ENCODE peak calls at places on chromosome 6, in nine cellular contexts. One of them, this sample, is unnamed.

GRCh38 chr6:121437861-121438651 is 2.6 kb downstream of the GJA1 start:
- DNase-seq in SK-N-SH: no peak
- DNase-seq in Panc1: no peak
- DNase-seq in HepG2: no peak
- DNase-seq in A549: peak; percentile 17
- DNase-seq in GM12878: no peak
- DNase-seq in K562: no peak
- DNase-seq in GM23338: peak; percentile 95
- DNase-seq in HL-60: no peak
- DNase-seq in this sample: no peak

GRCh38 chr6:41331401-41332150 is 3.8 kb upstream of the NCR2 start:
- DNase-seq in HepG2: no peak
- DNase-seq in K562: no peak
- DNase-seq in SK-N-SH: no peak
- DNase-seq in GM23338: no peak
- DNase-seq in GM12878: no peak
- DNase-seq in A549: no peak
- DNase-seq in HL-60: no peak
- DNase-seq in Panc1: no peak
- DNase-seq in this sample: no peak

GRCh38 chr6:97459986-97460385 is 177.0 kb upstream of the MMS22L start:
- DNase-seq in GM12878: no peak
- DNase-seq in HL-60: no peak
- DNase-seq in A549: no peak
- DNase-seq in K562: no peak
- DNase-seq in GM23338: no peak
- DNase-seq in Panc1: no peak
- DNase-seq in HepG2: no peak
- DNase-seq in SK-N-SH: no peak
- DNase-seq in this sample: no peak

GRCh38 chr6:24982231-24982630 is 46.5 kb upstream of the RIPOR2 start:
- DNase-seq in GM23338: no peak
- DNase-seq in HepG2: no peak
- DNase-seq in GM12878: no peak
- DNase-seq in K562: no peak
- DNase-seq in A549: no peak
- DNase-seq in Panc1: no peak
- DNase-seq in SK-N-SH: no peak
- DNase-seq in HL-60: no peak
- DNase-seq in this sample: no peak

GRCh38 chr6:30769853-30770160 is 25.5 kb upstream of the IER3 start:
- DNase-seq in HL-60: no peak
- DNase-seq in GM12878: no peak
- DNase-seq in A549: no peak
- DNase-seq in GM23338: no peak
- DNase-seq in SK-N-SH: no peak
- DNase-seq in Panc1: no peak
- DNase-seq in K562: no peak
- DNase-seq in HepG2: no peak
- DNase-seq in this sample: no peak

GRCh38 chr6:113742342-113742741 is 114.8 kb upstream of the MARCKS start:
- DNase-seq in Panc1: no peak
- DNase-seq in A549: no peak
- DNase-seq in HL-60: no peak
- DNase-seq in GM12878: no peak
- DNase-seq in SK-N-SH: no peak
- DNase-seq in HepG2: no peak
- DNase-seq in K562: no peak
- DNase-seq in GM23338: no peak
- DNase-seq in this sample: no peak

GRCh38 chr6:15065603-15066002 is 180.3 kb upstream of the JARID2 start:
- DNase-seq in GM12878: no peak
- DNase-seq in A549: no peak
- DNase-seq in HepG2: no peak
- DNase-seq in K562: no peak
- DNase-seq in HL-60: no peak
- DNase-seq in SK-N-SH: no peak
- DNase-seq in GM23338: no peak
- DNase-seq in Panc1: no peak
- DNase-seq in this sample: no peak

GRCh38 chr6:152598421-152598820 is 38.7 kb downstream of the SYNE1 start:
- DNase-seq in Panc1: no peak
- DNase-seq in GM12878: no peak
- DNase-seq in SK-N-SH: no peak
- DNase-seq in K562: no peak
- DNase-seq in A549: no peak
- DNase-seq in HepG2: no peak
- DNase-seq in HL-60: no peak
- DNase-seq in GM23338: no peak
- DNase-seq in this sample: no peak

GRCh38 chr6:4932506-4932903 is 71.3 kb downstream of the RPP40 start:
- DNase-seq in GM12878: no peak
- DNase-seq in SK-N-SH: no peak
- DNase-seq in GM23338: no peak
- DNase-seq in Panc1: no peak
- DNase-seq in K562: no peak
- DNase-seq in HL-60: no peak
- DNase-seq in A549: no peak
- DNase-seq in HepG2: no peak
- DNase-seq in this sample: no peak

DNA sequence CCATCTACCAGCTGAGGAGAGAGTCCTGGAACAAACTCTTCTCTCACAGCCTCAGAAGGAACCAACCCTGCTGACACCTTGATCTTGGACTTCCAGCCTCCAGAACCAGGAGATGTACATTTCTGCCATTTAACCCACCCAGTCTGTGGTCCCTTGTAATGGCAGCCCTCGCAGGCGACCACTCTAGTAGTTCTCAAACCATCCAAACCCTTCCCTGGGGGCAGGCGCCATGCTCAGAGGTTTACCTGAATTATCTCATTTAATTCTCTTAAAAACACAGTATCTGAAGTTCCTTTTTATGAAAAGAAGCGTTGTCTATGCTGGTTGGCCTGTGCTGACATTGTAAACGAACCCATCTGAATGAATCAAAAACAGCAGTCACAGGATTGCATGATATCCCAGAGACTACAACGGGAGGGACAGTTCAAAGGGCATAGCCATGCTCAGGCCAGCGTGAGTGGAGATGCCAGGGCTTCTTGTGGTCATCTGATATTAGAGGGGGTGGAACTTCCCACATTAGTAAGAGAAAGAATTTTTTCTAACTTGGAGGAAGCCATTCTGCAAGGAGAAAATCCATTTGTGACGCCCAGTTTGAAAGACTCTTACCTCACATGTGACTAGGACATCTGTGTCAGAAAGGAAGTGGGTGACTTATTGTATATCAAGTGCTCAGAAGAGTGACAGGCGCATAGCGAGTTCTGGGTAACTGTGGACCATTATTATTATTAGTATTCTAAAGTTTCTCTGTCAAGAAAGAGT is 17.2 kb upstream of the TAGAP start:
- DNase-seq in HepG2: no peak
- DNase-seq in K562: no peak
- DNase-seq in GM23338: no peak
- DNase-seq in HL-60: peak; percentile 83
- DNase-seq in Panc1: no peak
- DNase-seq in A549: no peak
- DNase-seq in GM12878: no peak
- DNase-seq in SK-N-SH: no peak
- DNase-seq in this sample: no peak
- TF ChIP-seq REST in HepG2: no peak
- TF ChIP-seq REST in K562: no peak
- TF ChIP-seq REST in GM23338: no peak
- TF ChIP-seq REST in HL-60: no peak
- TF ChIP-seq REST in Panc1: no peak
- TF ChIP-seq REST in A549: no peak
- TF ChIP-seq REST in GM12878: no peak
- TF ChIP-seq REST in SK-N-SH: no peak
- TF ChIP-seq REST in this sample: no peak

GRCh38 chr6:149856256-149856994 is 7.7 kb downstream of the LRP11 start:
- DNase-seq in HL-60: no peak
- DNase-seq in A549: no peak
- DNase-seq in Panc1: no peak
- DNase-seq in HepG2: no peak
- DNase-seq in SK-N-SH: no peak
- DNase-seq in GM12878: no peak
- DNase-seq in K562: no peak
- DNase-seq in GM23338: no peak
- DNase-seq in this sample: no peak

GRCh38 chr6:149855040-149855654 is 9.0 kb downstream of the LRP11 start:
- DNase-seq in HepG2: peak; percentile 78
- DNase-seq in K562: no peak
- DNase-seq in HL-60: no peak
- DNase-seq in SK-N-SH: no peak
- DNase-seq in GM23338: no peak
- DNase-seq in Panc1: peak; percentile 96
- DNase-seq in GM12878: no peak
- DNase-seq in A549: peak; percentile 45
- DNase-seq in this sample: peak; percentile 71

GRCh38 chr6:149855741-149856140 is 8.4 kb downstream of the LRP11 start:
- DNase-seq in GM12878: no peak
- DNase-seq in A549: no peak
- DNase-seq in HepG2: no peak
- DNase-seq in HL-60: no peak
- DNase-seq in SK-N-SH: no peak
- DNase-seq in GM23338: no peak
- DNase-seq in K562: no peak
- DNase-seq in Panc1: no peak
- DNase-seq in this sample: no peak

GRCh38 chr6:149852881-149853280 is 11.3 kb downstream of the LRP11 start:
- DNase-seq in GM12878: no peak
- DNase-seq in GM23338: no peak
- DNase-seq in K562: no peak
- DNase-seq in Panc1: no peak
- DNase-seq in A549: no peak
- DNase-seq in SK-N-SH: no peak
- DNase-seq in HepG2: no peak
- DNase-seq in HL-60: no peak
- DNase-seq in this sample: no peak

DNA sequence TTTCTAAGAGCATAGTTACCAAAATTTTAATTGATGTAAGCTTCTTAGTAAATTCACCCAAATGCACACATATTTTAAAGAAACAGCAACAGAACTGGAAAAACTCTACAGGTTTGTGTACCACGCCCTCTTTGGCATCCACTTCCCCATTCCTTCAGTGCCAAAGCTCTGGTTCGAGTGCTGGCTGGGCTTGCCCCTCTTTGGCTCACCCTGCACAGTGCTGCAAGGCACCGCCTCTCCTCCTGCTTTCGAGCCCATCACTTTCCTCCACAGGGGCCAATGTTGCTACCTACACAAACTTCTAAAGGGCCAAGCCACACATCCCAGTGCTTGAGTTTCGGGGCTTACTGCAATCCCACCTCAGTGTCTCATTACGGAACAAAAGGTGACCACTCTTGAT is 9.6 kb downstream of the LRP11 start:
- DNase-seq in GM23338: no peak
- DNase-seq in HepG2: no peak
- DNase-seq in Panc1: no peak
- DNase-seq in SK-N-SH: no peak
- DNase-seq in GM12878: no peak
- DNase-seq in K562: no peak
- DNase-seq in HL-60: peak; percentile 18
- DNase-seq in A549: peak; percentile 28
- DNase-seq in this sample: no peak
- TF ChIP-seq REST in GM23338: no peak
- TF ChIP-seq REST in HepG2: no peak
- TF ChIP-seq REST in Panc1: no peak
- TF ChIP-seq REST in SK-N-SH: no peak
- TF ChIP-seq REST in GM12878: no peak
- TF ChIP-seq REST in K562: no peak
- TF ChIP-seq REST in HL-60: no peak
- TF ChIP-seq REST in A549: no peak
- TF ChIP-seq REST in this sample: no peak

GRCh38 chr6:142934599-142934998 is 10.4 kb downstream of the HIVEP2 start:
- DNase-seq in Panc1: no peak
- DNase-seq in HL-60: no peak
- DNase-seq in HepG2: no peak
- DNase-seq in GM12878: no peak
- DNase-seq in GM23338: no peak
- DNase-seq in K562: no peak
- DNase-seq in A549: no peak
- DNase-seq in SK-N-SH: no peak
- DNase-seq in this sample: no peak
- TF ChIP-seq REST in Panc1: no peak
- TF ChIP-seq REST in HL-60: no peak
- TF ChIP-seq REST in HepG2: no peak
- TF ChIP-seq REST in GM12878: no peak
- TF ChIP-seq REST in GM23338: no peak
- TF ChIP-seq REST in K562: no peak
- TF ChIP-seq REST in A549: no peak
- TF ChIP-seq REST in SK-N-SH: no peak
- TF ChIP-seq REST in this sample: no peak

DNA sequence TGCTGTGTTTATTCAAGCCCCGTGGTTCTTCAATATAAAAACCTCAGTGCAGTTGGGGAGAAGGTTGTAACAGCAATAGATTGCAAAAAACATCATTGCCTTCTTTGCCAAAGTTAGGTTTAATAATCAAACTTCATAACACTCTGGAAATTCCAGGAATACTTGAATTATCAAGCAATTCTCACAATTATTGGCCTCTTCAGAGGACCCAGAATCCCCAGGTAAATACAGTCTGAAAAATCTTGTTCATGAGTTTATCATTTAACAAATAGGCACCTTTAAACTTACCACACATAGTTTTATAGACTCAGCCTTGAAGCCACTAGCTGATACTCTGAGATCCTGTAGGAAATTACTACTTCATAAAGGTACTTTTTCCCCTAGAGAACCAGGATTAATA is 213.6 kb downstream of the OGFRL1 start:
- DNase-seq in GM23338: no peak
- DNase-seq in HL-60: no peak
- DNase-seq in SK-N-SH: no peak
- DNase-seq in HepG2: no peak
- DNase-seq in K562: no peak
- DNase-seq in GM12878: no peak
- DNase-seq in Panc1: no peak
- DNase-seq in A549: no peak
- DNase-seq in this sample: no peak
- TF ChIP-seq REST in GM23338: no peak
- TF ChIP-seq REST in HL-60: no peak
- TF ChIP-seq REST in SK-N-SH: no peak
- TF ChIP-seq REST in HepG2: no peak
- TF ChIP-seq REST in K562: no peak
- TF ChIP-seq REST in GM12878: no peak
- TF ChIP-seq REST in Panc1: no peak
- TF ChIP-seq REST in A549: no peak
- TF ChIP-seq REST in this sample: no peak

This sample was measured in HCT116.